ENCODE peak calls at places on chromosomes 6 and 20, in five cellular contexts. One of them, this sample, is unnamed.

GRCh38 chr6:136742125-136742524 is 50.2 kb downstream of the MAP3K5 start:
- DNase-seq in NCI-H345: no peak
- DNase-seq in effector memory CD4-positive, alpha-beta T cell: no peak
- DNase-seq in uterus: no peak
- DNase-seq in hypothalamus: no peak
- DNase-seq in this sample: no peak

GRCh38 chr6:137762168-137763090 is 104.6 kb upstream of the TNFAIP3 start:
- DNase-seq in NCI-H345: no peak
- DNase-seq in effector memory CD4-positive, alpha-beta T cell: no peak
- DNase-seq in uterus: no peak
- DNase-seq in hypothalamus: no peak
- DNase-seq in this sample: no peak

GRCh38 chr20:57620999-57621398 is 773 bp upstream of the ZBP1 start:
- DNase-seq in NCI-H345: no peak
- DNase-seq in effector memory CD4-positive, alpha-beta T cell: no peak
- DNase-seq in uterus: no peak
- DNase-seq in hypothalamus: no peak
- DNase-seq in this sample: no peak

GRCh38 chr6:108561742-108562502 is 1.2 kb downstream of the FOXO3 start:
- DNase-seq in NCI-H345: no peak
- DNase-seq in effector memory CD4-positive, alpha-beta T cell: no peak
- DNase-seq in uterus: peak; percentile 42
- DNase-seq in hypothalamus: no peak
- DNase-seq in this sample: no peak

GRCh38 chr6:133568970-133569889 is 319.7 kb upstream of the TCF21 start:
- DNase-seq in NCI-H345: peak; percentile 7
- DNase-seq in effector memory CD4-positive, alpha-beta T cell: no peak
- DNase-seq in uterus: peak; percentile 35
- DNase-seq in hypothalamus: no peak
- DNase-seq in this sample: peak; percentile 40

GRCh38 chr6:54071941-54072340 is 39.3 kb upstream of the MLIP start:
- DNase-seq in NCI-H345: no peak
- DNase-seq in effector memory CD4-positive, alpha-beta T cell: no peak
- DNase-seq in uterus: no peak
- DNase-seq in hypothalamus: no peak
- DNase-seq in this sample: no peak

GRCh38 chr6:33620158-33620583 is 951 bp upstream of the ITPR3 start:
- DNase-seq in NCI-H345: peak; percentile 50
- DNase-seq in effector memory CD4-positive, alpha-beta T cell: no peak
- DNase-seq in uterus: no peak
- DNase-seq in hypothalamus: no peak
- DNase-seq in this sample: no peak

GRCh38 chr6:170512249-170512648 is 40.9 kb downstream of the PSMB1 start:
- DNase-seq in NCI-H345: no peak
- DNase-seq in effector memory CD4-positive, alpha-beta T cell: no peak
- DNase-seq in uterus: no peak
- DNase-seq in hypothalamus: no peak
- DNase-seq in this sample: no peak

GRCh38 chr20:24206995-24207394 is 218.4 kb upstream of the GGTLC1 start:
- DNase-seq in NCI-H345: no peak
- DNase-seq in effector memory CD4-positive, alpha-beta T cell: no peak
- DNase-seq in uterus: no peak
- DNase-seq in hypothalamus: no peak
- DNase-seq in this sample: no peak

GRCh38 chr6:88562737-88563625 is 396.8 kb upstream of the CNR1 start:
- DNase-seq in NCI-H345: no peak
- DNase-seq in effector memory CD4-positive, alpha-beta T cell: no peak
- DNase-seq in uterus: no peak
- DNase-seq in hypothalamus: no peak
- DNase-seq in this sample: no peak

GRCh38 chr6:84685983-84686584 is 78.3 kb downstream of the TBX18 start:
- DNase-seq in NCI-H345: no peak
- DNase-seq in effector memory CD4-positive, alpha-beta T cell: no peak
- DNase-seq in uterus: no peak
- DNase-seq in hypothalamus: no peak
- DNase-seq in this sample: no peak